ENCODE peak calls at places on chromosomes 16 and 17, in ten cellular contexts. D, B, O, L, E, S, I, X, Q and M are unnamed samples.

GRCh38 chr17:73786286-73786743 is 142.1 kb upstream of the SDK2 start:
- DNase-seq in D (no peak), B (no peak), O (no peak), L (no peak), E (no peak), S (no peak), I (no peak), X (no peak), Q (no peak), M (no peak)

GRCh38 chr17:50457621-50458020 is 11.1 kb downstream of the CHAD start:
- DNase-seq in D (no peak), B (no peak), O (no peak), L (no peak), E (no peak), S (no peak), I (no peak), X (peak), Q (no peak), M (no peak)

GRCh38 chr17:52383493-52384100 is 225.1 kb upstream of the CA10 start:
- DNase-seq in D (peak), B (peak), O (no peak), L (peak), E (peak), S (peak), I (no peak), X (peak), Q (no peak), M (peak)

GRCh38 chr16:68740628-68741346 is 3.7 kb downstream of the CDH1 start:
- DNase-seq in D (no peak), B (no peak), O (no peak), L (no peak), E (no peak), S (no peak), I (no peak), X (no peak), Q (no peak), M (no peak)

GRCh38 chr16:3640207-3640606 is 14.3 kb upstream of the DNASE1 start:
- DNase-seq in D (no peak), B (no peak), O (no peak), L (no peak), E (no peak), S (no peak), I (peak), X (no peak), Q (no peak), M (peak)

GRCh38 chr17:685006-685405 is 29.6 kb downstream of the VPS53 start:
- DNase-seq in D (no peak), B (no peak), O (no peak), L (no peak), E (no peak), S (no peak), I (no peak), X (no peak), Q (no peak), M (no peak)

GRCh38 chr16:12575288-12575687 is 228.4 kb downstream of the CPPED1 start:
- DNase-seq in D (no peak), B (no peak), O (no peak), L (no peak), E (no peak), S (no peak), I (no peak), X (no peak), Q (no peak), M (no peak)

GRCh38 chr16:50463581-50464324 is 84.4 kb upstream of the NKD1 start:
- DNase-seq in D (no peak), B (no peak), O (no peak), L (no peak), E (no peak), S (no peak), I (no peak), X (no peak), Q (no peak), M (no peak)

GRCh38 chr16:48960830-48961229 is 320.8 kb downstream of the CBLN1 start:
- DNase-seq in D (no peak), B (no peak), O (no peak), L (no peak), E (no peak), S (no peak), I (no peak), X (no peak), Q (no peak), M (no peak)

GRCh38 chr16:51607202-51607756 is 456.2 kb upstream of the SALL1 start:
- DNase-seq in D (no peak), B (no peak), O (no peak), L (no peak), E (no peak), S (no peak), I (no peak), X (no peak), Q (no peak), M (no peak)

GRCh38 chr16:82043680-82044584 is 8.9 kb downstream of the HSD17B2 start:
- DNase-seq in D (no peak), B (no peak), O (no peak), L (no peak), E (no peak), S (peak), I (no peak), X (peak), Q (no peak), M (no peak)

GRCh38 chr16:30846649-30847402 is 47.1 kb downstream of the BCL7C start:
- DNase-seq in D (peak), B (no peak), O (no peak), L (no peak), E (no peak), S (no peak), I (no peak), X (no peak), Q (no peak), M (no peak)

GRCh38 chr16:72179592-72179991 is 7.6 kb upstream of the PMFBP1 start:
- DNase-seq in D (no peak), B (no peak), O (no peak), L (no peak), E (no peak), S (no peak), I (no peak), X (no peak), Q (no peak), M (no peak)

GRCh38 chr16:4933871-4934395 is 3.0 kb downstream of the PPL start:
- DNase-seq in D (no peak), B (no peak), O (no peak), L (no peak), E (no peak), S (no peak), I (no peak), X (no peak), Q (no peak), M (no peak)

GRCh38 chr16:78081341-78081740 is 18.1 kb upstream of the WWOX start:
- DNase-seq in D (no peak), B (no peak), O (no peak), L (no peak), E (no peak), S (no peak), I (no peak), X (no peak), Q (no peak), M (no peak)

GRCh38 chr17:11779906-11780305 is 181.6 kb downstream of the DNAH9 start:
- DNase-seq in D (no peak), B (no peak), O (no peak), L (no peak), E (no peak), S (no peak), I (no peak), X (peak), Q (no peak), M (no peak)

GRCh38 chr17:64282753-64283080 is 19.7 kb upstream of the TEX2 start:
- DNase-seq in D (no peak), B (no peak), O (no peak), L (no peak), E (no peak), S (no peak), I (no peak), X (no peak), Q (no peak), M (peak)

GRCh38 chr17:51191895-51192294 is 25.7 kb downstream of the NME2 start:
- DNase-seq in D (no peak), B (no peak), O (no peak), L (no peak), E (no peak), S (no peak), I (no peak), X (no peak), Q (no peak), M (no peak)

GRCh38 chr17:56528636-56529170 is 64.8 kb upstream of the NOG start:
- DNase-seq in D (no peak), B (no peak), O (no peak), L (no peak), E (no peak), S (no peak), I (no peak), X (peak), Q (no peak), M (no peak)

GRCh38 chr17:50955667-50956120 is 89.5 kb upstream of the TOB1 start:
- DNase-seq in D (no peak), B (no peak), O (no peak), L (no peak), E (no peak), S (no peak), I (no peak), X (no peak), Q (no peak), M (no peak)

GRCh38 chr17:2684549-2684948 is 27.0 kb downstream of the CLUH start:
- DNase-seq in D (no peak), B (no peak), O (no peak), L (no peak), E (no peak), S (no peak), I (no peak), X (no peak), Q (no peak), M (no peak)

GRCh38 chr16:86517652-86518258 is 7.4 kb downstream of the FOXF1 start:
- DNase-seq in D (peak), B (peak), O (no peak), L (peak), E (no peak), S (peak), I (peak), X (peak), Q (no peak), M (no peak)

GRCh38 chr17:36749493-36749892 is 148.1 kb downstream of the MRM1 start:
- DNase-seq in D (no peak), B (no peak), O (no peak), L (no peak), E (no peak), S (no peak), I (no peak), X (no peak), Q (no peak), M (no peak)

GRCh38 chr17:16460796-16461605 is 31.0 kb downstream of the LRRC75A start:
- DNase-seq in D (no peak), B (no peak), O (no peak), L (no peak), E (no peak), S (no peak), I (no peak), X (no peak), Q (no peak), M (no peak)

GRCh38 chr17:4249452-4250029 is 14.2 kb downstream of the ANKFY1 start:
- DNase-seq in D (no peak), B (peak), O (no peak), L (no peak), E (no peak), S (peak), I (no peak), X (peak), Q (no peak), M (no peak)

GRCh38 chr16:48317614-48318013 is 67.6 kb downstream of the SIAH1 start:
- DNase-seq in D (no peak), B (no peak), O (no peak), L (no peak), E (no peak), S (peak), I (peak), X (peak), Q (no peak), M (no peak)

GRCh38 chr16:56614549-56614991 is 6.2 kb downstream of the MT2A start:
- DNase-seq in D (no peak), B (no peak), O (no peak), L (no peak), E (no peak), S (peak), I (no peak), X (peak), Q (no peak), M (no peak)

GRCh38 chr17:66942453-66943264 is 21.8 kb upstream of the CACNG4 start:
- DNase-seq in D (no peak), B (no peak), O (no peak), L (no peak), E (no peak), S (no peak), I (no peak), X (no peak), Q (no peak), M (no peak)

GRCh38 chr17:79088266-79088996 is 13.8 kb downstream of the ENGASE start:
- DNase-seq in D (peak), B (no peak), O (no peak), L (no peak), E (no peak), S (no peak), I (no peak), X (no peak), Q (no peak), M (no peak)

GRCh38 chr16:74901606-74902005 is 83.3 kb downstream of the WDR59 start:
- DNase-seq in D (no peak), B (no peak), O (no peak), L (no peak), E (peak), S (peak), I (no peak), X (no peak), Q (no peak), M (no peak)

GRCh38 chr16:75264999-75265910 is 13.8 kb upstream of the BCAR1 start:
- DNase-seq in D (peak), B (no peak), O (no peak), L (no peak), E (peak), S (no peak), I (peak), X (no peak), Q (no peak), M (no peak)

GRCh38 chr17:19867654-19868395 is at the start of gene ULK2:
- DNase-seq in D (peak), B (no peak), O (peak), L (peak), E (peak), S (peak), I (peak), X (peak), Q (no peak), M (no peak)

GRCh38 chr16:54935411-54936085 is 4.9 kb downstream of the IRX5 start:
- DNase-seq in D (no peak), B (no peak), O (no peak), L (no peak), E (no peak), S (no peak), I (no peak), X (peak), Q (no peak), M (no peak)
- H3K4me3 ChIP-seq in D (no peak), B (no peak), O (no peak), L (no peak), E (no peak), S (no peak), I (no peak), X (peak), Q (no peak), M (no peak)

DNA sequence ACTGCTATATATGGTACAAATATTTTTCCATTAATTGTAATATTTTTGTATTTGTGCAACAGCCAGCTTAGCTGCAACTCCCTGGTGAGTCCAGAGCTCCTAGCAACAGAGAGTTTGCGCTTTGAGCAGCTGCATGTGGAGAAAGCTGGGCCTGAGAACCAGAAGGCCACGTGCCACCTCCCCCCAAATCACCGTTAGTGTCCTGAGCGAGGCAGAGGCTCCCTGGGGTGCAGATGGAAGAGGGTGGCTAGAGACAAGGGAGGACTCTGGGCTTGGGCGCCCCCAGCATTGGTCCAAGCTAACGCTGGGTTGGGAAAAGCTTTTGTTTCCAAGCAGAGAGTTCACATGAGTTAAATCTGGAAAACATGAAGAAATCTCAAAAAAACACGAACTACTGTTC is 41.7 kb downstream of the HSBP1 start:
- DNase-seq in D (no peak), B (no peak), O (no peak), L (no peak), E (no peak), S (no peak), I (no peak), X (no peak), Q (no peak), M (no peak)
- H3K4me3 ChIP-seq in D (no peak), B (no peak), O (no peak), L (no peak), E (no peak), S (no peak), I (no peak), X (no peak), Q (no peak), M (no peak)

DNA sequence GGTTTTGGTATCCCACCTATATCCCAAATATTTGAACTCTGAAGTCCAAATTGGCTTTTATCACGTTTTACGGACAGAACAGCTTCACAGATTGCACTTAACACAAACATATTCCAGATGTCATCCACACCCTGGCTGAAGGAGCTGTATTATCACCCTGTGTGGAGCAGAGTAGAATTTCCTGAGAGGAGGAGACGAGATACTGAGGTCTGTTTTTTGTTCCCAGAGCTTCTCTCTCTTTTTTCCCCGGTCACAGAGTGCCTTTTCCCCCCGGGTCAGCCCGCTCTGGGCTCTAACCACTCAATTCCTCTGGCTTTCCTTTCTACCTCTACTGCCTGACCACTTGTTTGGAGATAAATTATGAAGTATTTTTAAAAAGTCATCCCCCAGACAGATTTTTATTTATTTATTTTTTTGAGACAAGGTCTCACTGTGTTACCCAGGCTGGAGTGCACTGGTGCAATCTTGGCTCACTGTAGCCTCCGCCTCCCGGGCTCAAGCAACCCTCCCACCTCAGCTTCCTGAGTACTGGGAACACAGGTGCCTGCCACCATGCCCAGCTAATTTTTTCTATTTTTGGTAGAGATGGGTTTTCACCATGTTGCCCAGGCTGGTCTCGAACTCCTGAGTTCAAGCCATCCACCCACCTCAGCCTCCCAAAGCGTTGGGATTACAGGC is 30.7 kb downstream of the DNAH2 start:
- DNase-seq in D (no peak), B (no peak), O (no peak), L (no peak), E (no peak), S (peak), I (no peak), X (no peak), Q (no peak), M (no peak)
- H3K4me3 ChIP-seq in D (no peak), B (no peak), O (no peak), L (no peak), E (no peak), S (no peak), I (no peak), X (no peak), Q (no peak), M (no peak)

DNA sequence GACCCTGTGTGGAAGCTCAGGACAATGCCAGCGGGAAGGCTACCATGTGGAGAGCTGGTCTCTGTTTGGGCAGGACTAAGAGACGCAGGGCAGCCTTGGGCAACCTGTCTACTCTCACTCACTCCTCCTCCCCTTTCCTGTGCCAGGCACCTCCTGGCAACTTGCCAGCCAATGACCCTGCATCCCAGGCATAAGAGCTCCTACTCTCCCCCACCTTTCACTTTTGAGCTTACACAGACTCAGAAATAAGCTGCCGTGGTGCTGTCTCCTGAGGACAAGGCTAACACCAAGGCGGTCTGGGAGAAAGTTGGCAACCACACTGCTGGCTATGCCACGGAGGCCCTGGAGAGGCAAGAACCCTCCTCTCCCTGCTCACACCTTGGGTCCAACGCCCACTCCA is 2.6 kb downstream of the HBM start:
- DNase-seq in D (no peak), B (no peak), O (no peak), L (no peak), E (no peak), S (no peak), I (no peak), X (no peak), Q (no peak), M (no peak)
- H3K4me3 ChIP-seq in D (no peak), B (no peak), O (no peak), L (no peak), E (no peak), S (no peak), I (no peak), X (no peak), Q (no peak), M (no peak)